ENCODE peak calls at places on chromosomes 16 and 17, in six cellular contexts. G, F, Z, L, E and S are unnamed samples.

GRCh38 chr17:37493249-37494027 is 3.7 kb downstream of the DUSP14 start:
- DNase-seq in G (no peak), F (no peak), Z (no peak), L (peak), E (no peak), S (peak)

GRCh38 chr17:13587487-13588338 is 14.0 kb downstream of the HS3ST3A1 start:
- DNase-seq in G (no peak), F (no peak), Z (no peak), L (no peak), E (no peak), S (no peak)

GRCh38 chr17:45372325-45372869 is 55.6 kb upstream of the MAP3K14 start:
- DNase-seq in G (no peak), F (no peak), Z (peak), L (no peak), E (no peak), S (no peak)

GRCh38 chr16:56793504-56793903 is 63.6 kb downstream of the NUP93 start:
- DNase-seq in G (no peak), F (no peak), Z (no peak), L (peak), E (peak), S (no peak)

GRCh38 chr16:10577305-10578202 is 2.8 kb downstream of the EMP2 start:
- DNase-seq in G (no peak), F (no peak), Z (peak), L (no peak), E (no peak), S (no peak)

GRCh38 chr16:72104905-72105304 is 11.3 kb downstream of the DHX38 start:
- DNase-seq in G (no peak), F (no peak), Z (no peak), L (no peak), E (no peak), S (no peak)

GRCh38 chr17:2688351-2689342 is 22.9 kb downstream of the CLUH start:
- DNase-seq in G (no peak), F (no peak), Z (no peak), L (peak), E (no peak), S (no peak)

GRCh38 chr16:12901597-12902436 is at the start of gene SHISA9:
- DNase-seq in G (no peak), F (no peak), Z (peak), L (no peak), E (no peak), S (no peak)

GRCh38 chr17:48723555-48724239 is 712 bp downstream of the PRAC2 start:
- DNase-seq in G (no peak), F (no peak), Z (peak), L (no peak), E (no peak), S (no peak)

DNA sequence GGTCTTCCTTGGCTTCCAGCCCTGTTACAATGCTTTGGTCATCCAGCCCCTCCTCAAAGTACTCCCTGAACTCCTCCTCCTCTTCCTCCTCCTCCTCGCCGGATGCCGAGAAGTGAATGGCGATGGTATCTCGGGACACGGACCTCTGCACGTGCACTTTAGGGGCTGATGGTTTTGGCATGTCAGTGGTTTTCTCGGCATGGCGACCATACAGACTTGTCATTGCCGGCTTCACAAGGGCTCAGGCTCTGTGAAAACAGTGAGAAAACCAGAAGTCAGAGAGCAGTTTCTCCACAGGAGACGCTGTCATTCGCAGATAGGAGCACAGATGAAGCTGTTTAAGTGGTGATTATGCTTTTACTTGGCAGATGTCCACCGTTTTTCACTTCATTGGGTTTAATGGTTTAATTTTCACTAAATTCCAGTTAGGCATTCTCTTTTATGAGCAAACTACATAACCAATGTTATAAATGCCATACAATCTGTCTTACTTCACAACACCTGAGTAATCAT is 49.0 kb downstream of the TEX2 start:
- DNase-seq in G (no peak), F (no peak), Z (no peak), L (no peak), E (peak), S (no peak)
- TF ChIP-seq ATF3 in G (no peak), F (no peak), Z (no peak), L (no peak), E (no peak), S (no peak)

DNA sequence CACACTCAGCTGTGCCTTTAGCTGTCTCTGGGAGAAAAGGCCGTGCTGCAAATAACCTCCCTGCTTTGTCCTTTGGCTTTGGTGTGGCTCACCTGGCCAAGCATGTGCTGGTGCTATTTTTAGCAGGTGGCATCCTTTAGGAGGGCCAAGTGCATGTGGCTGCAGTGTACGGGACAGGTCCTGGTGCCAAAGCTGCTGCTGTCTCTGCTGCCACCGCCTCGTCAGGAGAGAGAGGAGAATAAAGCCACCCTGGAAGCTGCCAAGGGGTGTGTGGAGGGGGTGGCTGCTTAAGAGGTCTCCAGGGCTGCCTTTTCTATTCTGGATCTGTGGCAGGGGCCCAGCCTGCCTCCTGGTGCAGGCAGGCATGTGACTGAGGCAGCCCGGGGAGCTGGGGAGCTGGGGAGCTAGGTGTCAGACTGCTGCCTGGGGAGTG is 6.2 kb downstream of the AKAP1 start:
- DNase-seq in G (no peak), F (no peak), Z (no peak), L (no peak), E (no peak), S (no peak)
- TF ChIP-seq ATF3 in G (no peak), F (no peak), Z (no peak), L (no peak), E (no peak), S (no peak)

GRCh38 chr17:7191571-7192270 is 12.6 kb upstream of the ASGR1 start:
- DNase-seq in G (no peak), F (peak), Z (peak), L (peak), E (peak), S (no peak)
- TF ChIP-seq ATF3 in G (peak), F (no peak), Z (no peak), L (no peak), E (no peak), S (no peak)

GRCh38 chr17:80498242-80498919 is 22.0 kb upstream of the NPTX1 start:
- DNase-seq in G (no peak), F (no peak), Z (no peak), L (peak), E (no peak), S (no peak)

GRCh38 chr17:80499536-80499935 is 23.1 kb upstream of the NPTX1 start:
- DNase-seq in G (no peak), F (no peak), Z (no peak), L (no peak), E (no peak), S (no peak)

GRCh38 chr17:80498920-80499410 is 22.6 kb upstream of the NPTX1 start:
- DNase-seq in G (no peak), F (no peak), Z (no peak), L (no peak), E (no peak), S (no peak)

GRCh38 chr17:80499961-80500665 is 23.7 kb upstream of the NPTX1 start:
- DNase-seq in G (no peak), F (no peak), Z (no peak), L (no peak), E (no peak), S (no peak)

DNA sequence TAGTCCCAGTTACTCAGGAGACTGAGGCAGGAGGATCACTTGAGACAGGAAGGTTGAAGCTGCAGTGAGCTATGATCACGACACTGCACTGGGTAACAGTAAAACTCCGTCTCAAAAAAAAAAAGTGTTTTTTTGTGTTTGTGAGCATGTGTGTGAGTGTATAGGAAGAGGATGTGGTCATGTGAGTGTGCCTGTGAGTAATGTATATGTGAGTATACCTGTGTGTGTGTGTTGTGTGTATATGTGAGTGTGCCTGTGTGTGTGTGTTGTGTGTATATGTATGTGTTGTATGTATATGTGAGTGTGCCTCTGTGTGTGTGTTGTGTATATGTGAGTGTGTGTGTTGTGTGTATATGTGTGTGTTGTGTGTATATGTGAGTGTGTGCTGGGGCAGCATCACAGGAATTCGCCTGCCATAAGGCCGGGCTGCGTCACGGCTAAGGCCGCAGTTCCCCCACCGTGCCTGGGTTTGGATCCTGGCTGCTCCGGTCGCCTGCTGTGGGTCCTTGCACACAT is 21.4 kb upstream of the NPTX1 start:
- DNase-seq in G (no peak), F (no peak), Z (no peak), L (no peak), E (no peak), S (no peak)
- TF ChIP-seq ATF3 in G (no peak), F (no peak), Z (no peak), L (no peak), E (no peak), S (no peak)

DNA sequence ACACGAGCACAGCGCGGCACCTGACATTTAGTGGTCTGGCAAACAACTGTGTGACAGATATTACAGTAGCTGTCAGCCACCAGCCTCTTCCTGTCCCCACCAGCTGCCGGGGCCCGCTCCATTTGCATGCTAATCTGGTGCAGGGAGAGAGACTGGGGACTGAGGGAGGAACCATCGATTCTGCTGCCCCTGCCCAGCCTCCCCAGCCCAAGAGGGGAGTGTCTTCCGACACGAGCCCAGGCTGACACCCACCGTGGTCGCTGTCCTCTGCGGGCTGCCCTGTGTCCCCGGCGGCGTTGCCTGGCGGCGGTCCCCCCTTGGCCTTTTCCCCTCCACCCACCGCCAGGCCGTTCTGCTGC is 12.8 kb downstream of the NDUFAF8 start:
- DNase-seq in G (no peak), F (no peak), Z (no peak), L (no peak), E (no peak), S (no peak)
- TF ChIP-seq ATF3 in G (no peak), F (no peak), Z (no peak), L (no peak), E (no peak), S (no peak)

DNA sequence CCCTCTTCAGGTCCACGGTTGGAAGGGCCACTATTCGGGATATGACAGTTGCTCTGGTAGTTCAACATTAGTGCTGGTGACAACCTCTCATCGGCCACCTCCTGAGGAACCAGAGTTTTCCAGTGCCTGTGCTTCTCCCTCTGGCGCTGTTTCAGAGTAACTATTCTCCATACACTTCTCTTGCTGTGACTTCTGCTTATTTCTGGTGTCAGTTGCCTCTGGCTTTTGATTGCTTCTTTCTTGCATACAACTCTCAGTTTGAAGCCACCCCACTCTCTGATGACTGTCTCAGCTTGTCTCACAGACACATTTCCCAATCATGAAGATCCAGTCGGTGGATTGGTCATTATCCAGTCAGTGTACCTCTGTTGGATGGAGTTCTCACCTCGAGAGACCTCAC is 3.4 kb upstream of the TM4SF5 start:
- DNase-seq in G (no peak), F (no peak), Z (no peak), L (no peak), E (no peak), S (no peak)
- TF ChIP-seq ATF3 in G (no peak), F (no peak), Z (no peak), L (no peak), E (no peak), S (no peak)

GRCh38 chr17:4554441-4554996 is 665 bp downstream of the MYBBP1A start:
- DNase-seq in G (no peak), F (no peak), Z (peak), L (no peak), E (no peak), S (no peak)
- TF ChIP-seq ATF3 in G (no peak), F (no peak), Z (no peak), L (no peak), E (no peak), S (no peak)